ENCODE peak calls at places on chromosomes 12 and 14, in ten cellular contexts. N is memory B cell; H is esophagus mucosa; R is RWPE2; M is HepG2; X is activated B cell treated with CpG ODN at 0.5 μM for 24 hours; T is left cardiac atrium; Z is T-helper 17 cell; B is activated T-helper 17 cell treated with anti-CD3 and anti-CD28 coated beads, Interleukin-2, amount 50 U/mL, for 72 hours; A is stimulated activated effector memory CD8-positive, alpha-beta T cell treated with anti-CD3 and anti-CD28 coated beads, Interleukin-12 subunit alpha, Interleukin-12 subunit beta, amount 100 ng/mL, for 72 hours. O is an unnamed sample.
A peak's percentile ranks its signal among the peaks of the same experiment; 100 is the strongest.

GRCh38 chr12:42172811-42173210 is 28.1 kb upstream of the GXYLT1 start:
- ATAC-seq in B (no peak), T (no peak), A (no peak), N (peak; percentile 63), M (no peak), H (no peak), X (no peak), R (no peak), Z (no peak), O (no peak)

GRCh38 chr14:30214456-30215090 is 286.9 kb upstream of the PRKD1 start:
- ATAC-seq in B (no peak), N (no peak), H (peak; percentile 33), A (no peak), R (peak; percentile 70), X (no peak), M (peak; percentile 91), Z (no peak), T (peak; percentile 67), O (no peak)

GRCh38 chr14:20112321-20112720 is 1.8 kb downstream of the OR4K17 start:
- ATAC-seq in Z (no peak), X (no peak), N (no peak), B (no peak), R (no peak), M (no peak), T (no peak), A (no peak), H (no peak), O (no peak)

GRCh38 chr12:126384029-126384564 is 1318.9 kb downstream of the AACS start:
- ATAC-seq in A (no peak), H (no peak), B (no peak), R (no peak), Z (no peak), T (no peak), N (no peak), X (no peak), M (no peak), O (no peak)

GRCh38 chr14:68495101-68495637 is 297.7 kb downstream of the ZFP36L1 start:
- ATAC-seq in R (peak; percentile 97), N (peak; percentile 72), A (no peak), M (no peak), B (no peak), X (peak; percentile 66), H (peak; percentile 96), Z (peak; percentile 55), T (peak; percentile 66), O (no peak)

GRCh38 chr12:30169839-30170591 is 386.3 kb upstream of the TMTC1 start:
- ATAC-seq in B (no peak), M (no peak), X (no peak), N (no peak), R (no peak), Z (no peak), H (no peak), A (peak; percentile 24), T (no peak), O (peak; percentile 21)

GRCh38 chr14:61098711-61099110 is 117.7 kb downstream of the SLC38A6 start:
- ATAC-seq in N (no peak), X (no peak), Z (no peak), R (peak; percentile 41), M (no peak), B (no peak), H (no peak), T (no peak), A (no peak), O (no peak)

GRCh38 chr14:79334272-79334671 is 877.0 kb downstream of the DIO2 start:
- ATAC-seq in Z (no peak), H (no peak), R (no peak), X (no peak), M (no peak), B (no peak), N (no peak), T (no peak), A (no peak), O (no peak)

GRCh38 chr14:77315115-77315944 is 5.4 kb downstream of the POMT2 start:
- ATAC-seq in X (no peak), A (no peak), N (no peak), Z (no peak), T (no peak), M (no peak), B (no peak), R (no peak), H (no peak), O (no peak)

GRCh38 chr12:63151061-63151897 is at the start of gene AVPR1A:
- ATAC-seq in H (no peak), Z (no peak), N (no peak), A (no peak), T (peak; percentile 65), M (peak; percentile 65), R (peak; percentile 12), X (no peak), B (no peak), O (no peak)

GRCh38 chr14:59161571-59162175 is 26.8 kb upstream of the DAAM1 start:
- ATAC-seq in A (peak; percentile 63), Z (peak; percentile 82), X (no peak), M (peak; percentile 94), N (no peak), B (peak; percentile 64), R (peak; percentile 58), T (peak; percentile 85), H (peak; percentile 82), O (no peak)

GRCh38 chr12:128091931-128092330 is 175.0 kb upstream of the TMEM132C start:
- ATAC-seq in Z (no peak), M (no peak), B (no peak), H (no peak), A (no peak), T (no peak), N (no peak), X (no peak), R (no peak), O (no peak)

GRCh38 chr14:70045715-70046535 is 142.8 kb downstream of the SLC8A3 start:
- ATAC-seq in R (peak; percentile 86), H (peak; percentile 83), A (peak; percentile 39), M (peak; percentile 91), T (peak; percentile 91), X (no peak), B (peak; percentile 59), Z (no peak), N (no peak), O (no peak)

GRCh38 chr12:10636124-10636523 is 22.7 kb upstream of the MAGOHB start:
- ATAC-seq in Z (no peak), R (no peak), X (no peak), T (no peak), N (no peak), M (no peak), B (no peak), A (no peak), H (no peak), O (no peak)

GRCh38 chr12:66548338-66549049 is 130.4 kb downstream of the GRIP1 start:
- ATAC-seq in A (no peak), X (no peak), N (peak; percentile 45), M (peak; percentile 60), Z (no peak), B (no peak), T (no peak), R (no peak), H (no peak), O (no peak)

GRCh38 chr14:68564826-68565760 is 227.8 kb downstream of the ZFP36L1 start:
- ATAC-seq in R (peak; percentile 17), T (no peak), N (no peak), X (no peak), M (peak; percentile 34), H (peak; percentile 45), B (peak; percentile 53), Z (no peak), A (peak; percentile 50), O (peak; percentile 24)

GRCh38 chr14:67491741-67492504 is 3.4 kb upstream of the TMEM229B start:
- ATAC-seq in Z (no peak), A (no peak), T (no peak), H (no peak), N (no peak), B (no peak), M (no peak), X (no peak), R (no peak), O (no peak)

GRCh38 chr12:10293570-10294227 is 14.0 kb upstream of the KLRD1 start:
- ATAC-seq in M (no peak), A (peak; percentile 62), R (no peak), H (no peak), T (no peak), Z (peak; percentile 86), B (peak; percentile 70), X (no peak), N (peak; percentile 34), O (peak; percentile 53)

GRCh38 chr12:49515266-49515665 is 23.6 kb upstream of the KCNH3 start:
- ATAC-seq in A (no peak), T (no peak), N (no peak), Z (no peak), X (no peak), H (no peak), M (no peak), R (peak; percentile 87), B (no peak), O (no peak)

GRCh38 chr12:108756421-108756820 is 25.1 kb upstream of the CORO1C start:
- ATAC-seq in A (no peak), T (no peak), H (no peak), X (no peak), R (no peak), N (no peak), B (no peak), M (no peak), Z (no peak), O (no peak)

GRCh38 chr12:29562167-29562776 is 64.8 kb upstream of the OVCH1 start:
- ATAC-seq in T (peak; percentile 95), X (no peak), B (no peak), R (no peak), M (no peak), H (peak; percentile 78), A (no peak), N (no peak), Z (no peak), O (no peak)

GRCh38 chr12:22569253-22569652 is 24.9 kb upstream of the C2CD5 start:
- ATAC-seq in X (no peak), H (no peak), Z (no peak), N (no peak), M (no peak), T (no peak), B (no peak), R (no peak), A (no peak), O (no peak)

GRCh38 chr12:48029811-48030650 is 25.8 kb upstream of the COL2A1 start:
- ATAC-seq in T (no peak), X (no peak), A (no peak), B (no peak), M (peak; percentile 55), N (no peak), Z (no peak), R (no peak), H (no peak), O (no peak)

GRCh38 chr12:130280226-130280625 is 57.5 kb upstream of the PIWIL1 start:
- ATAC-seq in H (no peak), A (no peak), B (peak; percentile 69), N (no peak), X (no peak), M (no peak), R (no peak), Z (no peak), T (no peak), O (no peak)

GRCh38 chr12:54596526-54596946 is 8.1 kb upstream of the PPP1R1A start:
- ATAC-seq in M (peak; percentile 88), T (peak; percentile 65), A (peak; percentile 53), X (no peak), H (peak; percentile 54), Z (peak; percentile 54), B (peak; percentile 43), R (peak; percentile 76), N (peak; percentile 53), O (peak; percentile 32)

GRCh38 chr12:3309805-3310204 is 181.2 kb upstream of the PRMT8 start:
- ATAC-seq in B (no peak), T (no peak), R (no peak), N (no peak), X (no peak), Z (no peak), M (no peak), H (no peak), A (no peak), O (no peak)

GRCh38 chr12:127628655-127629054 is 638.3 kb upstream of the TMEM132C start:
- ATAC-seq in X (no peak), A (no peak), Z (no peak), T (peak; percentile 57), M (no peak), N (no peak), H (no peak), B (no peak), R (no peak), O (no peak)

GRCh38 chr12:109840349-109841073 is 7.3 kb upstream of the TRPV4 start:
- ATAC-seq in T (no peak), M (peak; percentile 38), Z (no peak), B (no peak), A (no peak), X (no peak), R (peak; percentile 83), H (peak; percentile 27), N (no peak), O (no peak)

O was measured in activated CD4-positive, CD25-positive, alpha-beta regulatory T cell treated with anti-CD3 and anti-CD28 coated beads, Interleukin-2, amount 50 U/mL, for 24 hours.